ENCODE peak calls at places on chromosomes 5 and 9, in five cellular contexts. S is HEK293T, Q is NT2/D1, Z is HepG2, M is H1. R is an unnamed sample.

GRCh38 chr9:98795970-98796363 is 388 bp downstream of the ANKS6 start:
- DNase-seq in S (peak), Q (no peak), Z (no peak), M (peak), R (no peak)

GRCh38 chr9:92496401-92496800 is 14.1 kb upstream of the ASPN start:
- DNase-seq in S (no peak), Q (no peak), Z (no peak), M (no peak), R (no peak)

GRCh38 chr5:80324912-80325311 is 5.1 kb downstream of the SPZ1 start:
- DNase-seq in S (no peak), Q (no peak), Z (no peak), M (no peak), R (no peak)

GRCh38 chr5:175464414-175465233 is 13.7 kb upstream of the SFXN1 start:
- DNase-seq in S (peak), Q (no peak), Z (peak), M (peak), R (no peak)

GRCh38 chr9:85610074-85610855 is 131.5 kb downstream of the AGTPBP1 start:
- DNase-seq in S (peak), Q (peak), Z (peak), M (no peak), R (peak)

GRCh38 chr5:110258460-110258859 is 468.0 kb downstream of the TMEM232 start:
- DNase-seq in S (no peak), Q (no peak), Z (no peak), M (no peak), R (no peak)

GRCh38 chr9:113387560-113388230 is 10.9 kb upstream of the HDHD3 start:
- DNase-seq in S (no peak), Q (no peak), Z (peak), M (no peak), R (no peak)

GRCh38 chr5:5103249-5103648 is 36.9 kb upstream of the ADAMTS16 start:
- DNase-seq in S (no peak), Q (no peak), Z (no peak), M (no peak), R (no peak)

GRCh38 chr5:134582281-134582680 is 50.3 kb downstream of the SAR1B start:
- DNase-seq in S (no peak), Q (no peak), Z (no peak), M (no peak), R (no peak)

GRCh38 chr9:110214090-110214489 is 6.1 kb upstream of the C9orf152 start:
- DNase-seq in S (no peak), Q (no peak), Z (peak), M (no peak), R (no peak)

GRCh38 chr5:75568202-75568601 is 43.1 kb upstream of the ANKDD1B start:
- DNase-seq in S (no peak), Q (no peak), Z (no peak), M (no peak), R (no peak)

GRCh38 chr9:135212961-135213360 is 125.5 kb downstream of the OLFM1 start:
- DNase-seq in S (no peak), Q (no peak), Z (no peak), M (no peak), R (no peak)

GRCh38 chr5:32827981-32828380 is 116.9 kb downstream of the NPR3 start:
- DNase-seq in S (no peak), Q (no peak), Z (no peak), M (no peak), R (no peak)

GRCh38 chr5:15234366-15234765 is 265.6 kb upstream of the FBXL7 start:
- DNase-seq in S (no peak), Q (no peak), Z (no peak), M (peak), R (no peak)

GRCh38 chr9:123434619-123435240 is 78.7 kb downstream of the CRB2 start:
- DNase-seq in S (peak), Q (peak), Z (peak), M (peak), R (no peak)

GRCh38 chr9:19641046-19641445 is 147.8 kb downstream of the SLC24A2 start:
- DNase-seq in S (no peak), Q (no peak), Z (no peak), M (no peak), R (no peak)

GRCh38 chr5:73812457-73812856 is 186.5 kb downstream of the ARHGEF28 start:
- DNase-seq in S (no peak), Q (no peak), Z (no peak), M (no peak), R (no peak)

GRCh38 chr5:139658928-139659667 is 10.9 kb downstream of the CXXC5 start:
- DNase-seq in S (no peak), Q (no peak), Z (no peak), M (no peak), R (no peak)

GRCh38 chr5:91042856-91043255 is 340.3 kb downstream of the ARRDC3 start:
- DNase-seq in S (no peak), Q (no peak), Z (peak), M (no peak), R (no peak)

GRCh38 chr9:14221558-14221957 is 92.4 kb downstream of the NFIB start:
- DNase-seq in S (no peak), Q (no peak), Z (peak), M (no peak), R (no peak)

GRCh38 chr9:133977421-133978201 is 14.5 kb downstream of the VAV2 start:
- DNase-seq in S (no peak), Q (no peak), Z (no peak), M (no peak), R (no peak)

GRCh38 chr9:36407122-36407723 is 7.2 kb upstream of the RNF38 start:
- DNase-seq in S (peak), Q (peak), Z (peak), M (peak), R (peak)

GRCh38 chr5:115375922-115376321 is 79.5 kb upstream of the CCDC112 start:
- DNase-seq in S (no peak), Q (no peak), Z (peak), M (no peak), R (no peak)

GRCh38 chr5:179803651-179804598 is 2.7 kb downstream of the MGAT4B start:
- DNase-seq in S (no peak), Q (no peak), Z (peak), M (peak), R (no peak)

GRCh38 chr5:73274121-73274520 is 101.1 kb downstream of the TMEM174 start:
- DNase-seq in S (no peak), Q (no peak), Z (no peak), M (no peak), R (no peak)

GRCh38 chr9:89902450-89902849 is 297.6 kb downstream of the GADD45G start:
- DNase-seq in S (no peak), Q (no peak), Z (no peak), M (no peak), R (no peak)

GRCh38 chr9:128365525-128365924 is 5.6 kb upstream of the URM1 start:
- DNase-seq in S (no peak), Q (no peak), Z (no peak), M (no peak), R (no peak)

GRCh38 chr9:33690156-33690908 is 105.0 kb upstream of the PRSS3 start:
- DNase-seq in S (no peak), Q (no peak), Z (no peak), M (no peak), R (no peak)

GRCh38 chr9:15982182-15982581 is 429.3 kb downstream of the CCDC171 start:
- DNase-seq in S (no peak), Q (no peak), Z (no peak), M (no peak), R (no peak)

GRCh38 chr5:172834570-172835245 is 657 bp downstream of the ERGIC1 start:
- DNase-seq in S (peak), Q (no peak), Z (peak), M (peak), R (no peak)

GRCh38 chr5:5278201-5278814 is 138.2 kb downstream of the ADAMTS16 start:
- DNase-seq in S (no peak), Q (no peak), Z (no peak), M (no peak), R (no peak)

GRCh38 chr5:173204185-173204979 is 30.6 kb downstream of the NKX2-5 start:
- DNase-seq in S (no peak), Q (no peak), Z (peak), M (no peak), R (no peak)

GRCh38 chr9:14271078-14271673 is 42.8 kb downstream of the NFIB start:
- DNase-seq in S (peak), Q (no peak), Z (peak), M (no peak), R (no peak)

GRCh38 chr5:31477516-31477915 is 54.4 kb downstream of the DROSHA start:
- DNase-seq in S (no peak), Q (no peak), Z (no peak), M (no peak), R (no peak)

GRCh38 chr5:147190236-147190815 is 44.5 kb upstream of the STK32A start:
- DNase-seq in S (no peak), Q (no peak), Z (no peak), M (no peak), R (no peak)

GRCh38 chr5:98750693-98751092 is 22.8 kb upstream of the RGMB start:
- DNase-seq in S (no peak), Q (no peak), Z (peak), M (peak), R (no peak)

GRCh38 chr5:111198281-111198948 is 25.8 kb upstream of the CAMK4 start:
- DNase-seq in S (no peak), Q (no peak), Z (no peak), M (no peak), R (no peak)

GRCh38 chr9:128688501-128689292 is at the start of gene SET:
- DNase-seq in S (peak), Q (peak), Z (peak), M (peak), R (peak)

GRCh38 chr9:127035948-127036347 is 86.5 kb downstream of the ANGPTL2 start:
- DNase-seq in S (no peak), Q (no peak), Z (no peak), M (no peak), R (no peak)
- TF ChIP-seq SUZ12 in S (no peak), Q (no peak), Z (no peak), M (no peak), R (no peak)

GRCh38 chr5:150785950-150786349 is 7.4 kb downstream of the SMIM3 start:
- DNase-seq in S (no peak), Q (no peak), Z (no peak), M (no peak), R (no peak)
- TF ChIP-seq SUZ12 in S (no peak), Q (no peak), Z (no peak), M (no peak), R (no peak)

GRCh38 chr9:131432050-131432449 is 38.2 kb downstream of the PRRC2B start:
- DNase-seq in S (no peak), Q (no peak), Z (no peak), M (no peak), R (no peak)

GRCh38 chr9:131429121-131430012 is 35.5 kb downstream of the PRRC2B start:
- DNase-seq in S (no peak), Q (no peak), Z (no peak), M (no peak), R (no peak)

GRCh38 chr9:131433302-131433854 is 39.5 kb downstream of the PRRC2B start:
- DNase-seq in S (no peak), Q (no peak), Z (no peak), M (no peak), R (no peak)

GRCh38 chr9:131434673-131435072 is 40.8 kb downstream of the PRRC2B start:
- DNase-seq in S (no peak), Q (no peak), Z (no peak), M (no peak), R (no peak)

DNA sequence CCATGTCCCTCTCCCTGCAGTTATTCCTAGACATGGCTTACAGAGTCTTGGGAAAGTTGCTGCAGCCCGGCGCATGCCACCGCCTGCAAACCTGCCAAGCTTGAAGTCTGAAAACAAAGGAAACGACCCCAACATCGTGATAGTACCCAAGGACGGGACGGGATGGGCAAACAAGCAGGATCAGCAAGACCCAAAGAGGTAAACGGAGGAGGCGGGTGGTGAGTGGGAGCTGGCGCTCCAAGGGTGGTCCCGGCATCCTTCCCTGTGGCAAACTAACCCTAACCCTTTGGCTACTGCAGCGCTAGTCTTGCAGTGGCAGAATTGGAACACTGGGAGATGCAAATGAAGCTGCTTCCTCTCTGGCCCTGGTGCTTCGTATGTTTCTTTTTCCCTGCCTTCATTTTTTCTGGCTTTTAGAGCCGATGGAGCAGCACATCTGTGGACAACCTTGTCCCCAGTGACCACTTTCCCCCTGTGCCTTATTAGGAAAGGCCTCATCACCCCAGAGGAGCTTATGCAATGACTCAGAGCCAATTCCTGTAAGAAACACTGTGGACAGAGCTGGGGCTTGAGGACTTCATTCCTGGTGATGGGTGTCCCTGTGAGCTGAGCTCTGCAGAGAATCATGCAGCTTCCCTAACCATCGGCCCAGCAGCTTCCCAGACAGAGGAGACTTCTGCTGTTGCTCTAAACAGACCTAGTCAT is 38.9 kb downstream of the PRRC2B start:
- DNase-seq in S (no peak), Q (no peak), Z (no peak), M (no peak), R (no peak)
- TF ChIP-seq SUZ12 in S (no peak), Q (no peak), Z (no peak), M (no peak), R (no peak)

DNA sequence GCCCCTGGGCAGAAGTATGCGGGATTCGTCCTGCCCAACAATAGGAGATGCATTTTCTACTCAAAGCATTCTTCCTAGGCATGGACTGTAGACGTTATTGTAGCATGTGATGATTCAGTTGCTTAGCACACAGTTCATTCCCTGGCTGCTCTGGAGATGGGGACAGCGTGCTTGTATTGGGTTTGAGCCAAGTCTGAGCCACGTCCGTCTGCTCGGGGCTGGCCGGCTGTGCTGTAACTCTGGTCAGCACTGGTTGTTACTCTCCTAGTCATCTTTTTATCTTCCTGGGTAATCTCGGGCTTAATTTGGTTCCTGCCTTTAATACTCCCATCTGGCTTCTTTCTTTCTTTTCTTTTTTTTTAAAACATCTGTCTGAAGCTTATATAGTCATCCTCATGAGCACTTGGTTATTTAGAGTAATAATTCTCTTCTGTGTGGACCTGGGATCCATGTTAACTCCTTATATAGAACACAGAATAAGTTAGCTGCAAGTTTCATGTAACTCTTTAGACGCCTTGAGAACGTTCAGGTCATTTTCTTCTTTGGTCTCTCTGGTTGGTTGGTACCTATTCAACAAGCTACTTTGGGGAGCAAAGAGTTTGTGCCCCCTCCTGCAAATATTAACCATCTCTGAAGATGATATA is 118.8 kb upstream of the RPS23 start:
- DNase-seq in S (peak), Q (no peak), Z (peak), M (no peak), R (no peak)
- TF ChIP-seq SUZ12 in S (no peak), Q (no peak), Z (no peak), M (no peak), R (no peak)

DNA sequence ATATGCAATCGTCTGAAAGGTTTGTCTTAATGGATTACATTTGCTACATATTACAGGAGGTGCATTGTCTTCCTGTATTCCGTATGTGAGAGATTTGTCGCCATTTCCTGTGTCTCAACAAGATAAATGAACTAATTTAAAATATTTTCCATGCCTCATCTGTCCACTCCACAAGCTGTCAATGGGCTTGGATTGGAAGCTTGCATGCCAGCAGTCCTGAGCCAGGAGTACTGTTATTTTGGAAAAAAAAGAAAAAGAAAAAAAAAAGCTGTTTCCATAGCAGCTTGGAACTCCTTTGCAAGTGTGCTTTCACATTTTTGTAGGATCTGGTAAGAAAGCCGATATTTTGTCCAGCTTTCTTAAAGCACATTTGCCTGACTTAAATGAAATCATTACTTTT is 330.8 kb downstream of the KDM4C start:
- DNase-seq in S (no peak), Q (no peak), Z (no peak), M (no peak), R (no peak)
- TF ChIP-seq SUZ12 in S (no peak), Q (no peak), Z (no peak), M (no peak), R (no peak)

GRCh38 chr5:76585783-76586217 is 37.4 kb downstream of the F2RL2 start:
- DNase-seq in S (no peak), Q (no peak), Z (no peak), M (no peak), R (no peak)

GRCh38 chr5:76579166-76579765 is 43.9 kb downstream of the F2RL2 start:
- DNase-seq in S (no peak), Q (no peak), Z (no peak), M (no peak), R (no peak)

GRCh38 chr5:76583163-76584047 is 39.8 kb downstream of the F2RL2 start:
- DNase-seq in S (no peak), Q (no peak), Z (no peak), M (no peak), R (no peak)

GRCh38 chr5:76580983-76581382 is 42.2 kb downstream of the F2RL2 start:
- DNase-seq in S (no peak), Q (no peak), Z (no peak), M (no peak), R (no peak)

GRCh38 chr5:76582252-76583162 is 40.7 kb downstream of the F2RL2 start:
- DNase-seq in S (no peak), Q (no peak), Z (no peak), M (no peak), R (peak)
- TF ChIP-seq SUZ12 in S (no peak), Q (no peak), Z (no peak), M (no peak), R (no peak)

GRCh38 chr5:181001947-181002346 is 13.3 kb downstream of the BTNL3 start:
- DNase-seq in S (no peak), Q (no peak), Z (peak), M (no peak), R (no peak)
- TF ChIP-seq SUZ12 in S (no peak), Q (no peak), Z (no peak), M (no peak), R (no peak)

GRCh38 chr9:468766-469496 is 254.3 kb downstream of the DOCK8 start:
- DNase-seq in S (no peak), Q (no peak), Z (no peak), M (no peak), R (peak)
- TF ChIP-seq SUZ12 in S (no peak), Q (no peak), Z (no peak), M (no peak), R (no peak)

R was measured in GM12878.